ENCODE peak calls at places on chromosome 12, in nine cellular contexts. X, R, N, S, O, W, Q, M and K are unnamed samples. For H3K9me3, the result is how much of the 10 kb centered on the place peaks cover.

GRCh38 chr12:53197011-53197640 is 9.9 kb downstream of the ITGB7 start:
- DNase-seq in X (no peak), R (no peak), N (peak), S (no peak), O (no peak), W (no peak), Q (no peak), M (peak), K (no peak)

GRCh38 chr12:124520896-124521295 is 46.5 kb downstream of the NCOR2 start:
- DNase-seq in X (no peak), R (no peak), N (no peak), S (no peak), O (no peak), W (no peak), Q (no peak), M (no peak), K (no peak)

GRCh38 chr12:116153983-116154382 is 123.5 kb downstream of the MED13L start:
- DNase-seq in X (no peak), R (no peak), N (no peak), S (no peak), O (no peak), W (no peak), Q (no peak), M (no peak), K (no peak)

GRCh38 chr12:106080111-106080732 is 58.5 kb downstream of the NUAK1 start:
- DNase-seq in X (peak), R (no peak), N (peak), S (no peak), O (no peak), W (no peak), Q (peak), M (no peak), K (no peak)

GRCh38 chr12:93773122-93773871 is 96.1 kb downstream of the CRADD start:
- DNase-seq in X (peak), R (no peak), N (no peak), S (no peak), O (no peak), W (no peak), Q (peak), M (no peak), K (no peak)

GRCh38 chr12:48683534-48683933 is 1.5 kb upstream of the KANSL2 start:
- DNase-seq in X (no peak), R (no peak), N (peak), S (no peak), O (no peak), W (no peak), Q (no peak), M (no peak), K (no peak)

GRCh38 chr12:96438330-96438729 is 38.1 kb upstream of the CDK17 start:
- DNase-seq in X (peak), R (no peak), N (no peak), S (no peak), O (no peak), W (no peak), Q (no peak), M (no peak), K (no peak)

GRCh38 chr12:44117368-44117767 is 281.5 kb downstream of the TMEM117 start:
- DNase-seq in X (peak), R (no peak), N (peak), S (no peak), O (no peak), W (no peak), Q (no peak), M (no peak), K (no peak)

GRCh38 chr12:67320614-67321305 is 51.6 kb downstream of the CAND1 start:
- DNase-seq in X (peak), R (no peak), N (no peak), S (no peak), O (no peak), W (no peak), Q (no peak), M (no peak), K (no peak)

GRCh38 chr12:51262758-51263177 is 7.4 kb downstream of the SMAGP start:
- DNase-seq in X (peak), R (peak), N (peak), S (peak), O (peak), W (no peak), Q (peak), M (no peak), K (no peak)

GRCh38 chr12:124588689-124589318 is 21.4 kb upstream of the NCOR2 start:
- DNase-seq in X (peak), R (no peak), N (peak), S (no peak), O (no peak), W (peak), Q (peak), M (peak), K (no peak)

GRCh38 chr12:65171870-65172269 is 2.5 kb downstream of the LEMD3 start:
- DNase-seq in X (no peak), R (no peak), N (no peak), S (no peak), O (no peak), W (no peak), Q (peak), M (no peak), K (no peak)

GRCh38 chr12:21642707-21643389 is 14.8 kb downstream of the LDHB start:
- DNase-seq in X (peak), R (peak), N (no peak), S (no peak), O (no peak), W (no peak), Q (peak), M (no peak), K (no peak)

GRCh38 chr12:66823857-66824570 is 145.1 kb upstream of the GRIP1 start:
- DNase-seq in X (no peak), R (no peak), N (peak), S (no peak), O (no peak), W (no peak), Q (no peak), M (no peak), K (no peak)

GRCh38 chr12:6934110-6934509 is 6.4 kb downstream of the ATN1 start:
- DNase-seq in X (peak), R (no peak), N (peak), S (peak), O (no peak), W (no peak), Q (peak), M (no peak), K (no peak)

GRCh38 chr12:30853561-30854133 is 72.9 kb upstream of the TSPAN11 start:
- DNase-seq in X (no peak), R (no peak), N (no peak), S (no peak), O (no peak), W (no peak), Q (no peak), M (no peak), K (no peak)

GRCh38 chr12:53492830-53493609 is 6.2 kb downstream of the MAP3K12 start:
- DNase-seq in X (peak), R (peak), N (peak), S (peak), O (peak), W (peak), Q (peak), M (peak), K (peak)

GRCh38 chr12:95608252-95609033 is 57.2 kb upstream of the USP44 start:
- DNase-seq in X (peak), R (no peak), N (peak), S (no peak), O (no peak), W (peak), Q (peak), M (no peak), K (peak)

GRCh38 chr12:94429633-94430032 is 30.0 kb downstream of the CEP83 start:
- DNase-seq in X (no peak), R (no peak), N (no peak), S (no peak), O (no peak), W (no peak), Q (no peak), M (no peak), K (no peak)

GRCh38 chr12:75820848-75821578 is 210.6 kb downstream of the PHLDA1 start:
- DNase-seq in X (peak), R (peak), N (no peak), S (no peak), O (peak), W (no peak), Q (peak), M (peak), K (peak)

GRCh38 chr12:122687091-122687490 is 16.1 kb downstream of the HCAR2 start:
- DNase-seq in X (peak), R (no peak), N (no peak), S (peak), O (peak), W (no peak), Q (peak), M (no peak), K (no peak)

GRCh38 chr12:70920891-70921290 is 353 bp upstream of the PTPRR start:
- DNase-seq in X (no peak), R (no peak), N (peak), S (no peak), O (no peak), W (no peak), Q (no peak), M (no peak), K (no peak)

GRCh38 chr12:64169999-64170398 is 52.1 kb downstream of the KICS2 start:
- DNase-seq in X (no peak), R (no peak), N (no peak), S (no peak), O (no peak), W (no peak), Q (no peak), M (no peak), K (no peak)

GRCh38 chr12:53179694-53180269 is 740 bp upstream of the ZNF740 start:
- DNase-seq in X (no peak), R (no peak), N (no peak), S (no peak), O (peak), W (no peak), Q (no peak), M (no peak), K (no peak)

GRCh38 chr12:59444932-59445331 is 150.9 kb upstream of the SLC16A7 start:
- DNase-seq in X (peak), R (peak), N (no peak), S (no peak), O (no peak), W (no peak), Q (peak), M (no peak), K (no peak)

GRCh38 chr12:48107252-48107613 is 1.4 kb upstream of the SENP1 start:
- DNase-seq in X (no peak), R (no peak), N (no peak), S (no peak), O (no peak), W (no peak), Q (no peak), M (no peak), K (no peak)

GRCh38 chr12:112148031-112148513 is 22.7 kb downstream of the TRAFD1 start:
- DNase-seq in X (peak), R (no peak), N (peak), S (no peak), O (no peak), W (no peak), Q (peak), M (no peak), K (no peak)

DNA sequence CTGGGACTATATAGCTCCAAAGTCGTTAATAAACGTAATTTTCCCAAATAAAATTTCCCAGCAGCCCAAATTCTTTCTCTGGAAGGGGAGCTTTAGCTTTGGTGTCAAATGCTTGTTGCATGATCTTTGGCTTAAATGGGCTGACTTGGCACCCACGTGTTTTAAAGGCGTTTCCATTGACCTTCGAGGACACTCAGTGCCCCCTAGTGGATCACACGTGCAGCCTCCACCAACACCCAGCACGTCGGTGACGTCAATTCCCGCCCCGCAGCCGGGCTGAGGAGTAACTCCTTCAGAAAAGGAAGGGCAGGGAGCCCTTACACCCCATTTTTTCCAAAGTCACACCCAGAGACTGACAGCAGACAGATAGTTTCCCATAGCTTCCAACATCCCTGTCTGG is 707.8 kb downstream of the AACS start:
- DNase-seq in X (no peak), R (peak), N (no peak), S (no peak), O (no peak), W (no peak), Q (no peak), M (peak), K (no peak)
- TF ChIP-seq CTCF in X (no peak), R (peak), N (no peak), S (no peak), O (no peak), W (peak), Q (no peak), M (no peak), K (peak)

GRCh38 chr12:38152816-38153736 is 163.5 kb upstream of the ALG10B start:
- DNase-seq in X (no peak), R (no peak), N (no peak), S (no peak), O (no peak), W (no peak), Q (no peak), M (no peak), K (no peak)

GRCh38 chr12:38153737-38154061 is 162.9 kb upstream of the ALG10B start:
- DNase-seq in X (no peak), R (no peak), N (no peak), S (no peak), O (no peak), W (no peak), Q (no peak), M (no peak), K (no peak)

GRCh38 chr12:38144601-38145436 is 171.8 kb upstream of the ALG10B start:
- DNase-seq in X (no peak), R (no peak), N (no peak), S (no peak), O (no peak), W (no peak), Q (no peak), M (no peak), K (no peak)

GRCh38 chr12:38151991-38152700 is 164.4 kb upstream of the ALG10B start:
- DNase-seq in X (no peak), R (no peak), N (no peak), S (no peak), O (no peak), W (no peak), Q (no peak), M (no peak), K (no peak)

DNA sequence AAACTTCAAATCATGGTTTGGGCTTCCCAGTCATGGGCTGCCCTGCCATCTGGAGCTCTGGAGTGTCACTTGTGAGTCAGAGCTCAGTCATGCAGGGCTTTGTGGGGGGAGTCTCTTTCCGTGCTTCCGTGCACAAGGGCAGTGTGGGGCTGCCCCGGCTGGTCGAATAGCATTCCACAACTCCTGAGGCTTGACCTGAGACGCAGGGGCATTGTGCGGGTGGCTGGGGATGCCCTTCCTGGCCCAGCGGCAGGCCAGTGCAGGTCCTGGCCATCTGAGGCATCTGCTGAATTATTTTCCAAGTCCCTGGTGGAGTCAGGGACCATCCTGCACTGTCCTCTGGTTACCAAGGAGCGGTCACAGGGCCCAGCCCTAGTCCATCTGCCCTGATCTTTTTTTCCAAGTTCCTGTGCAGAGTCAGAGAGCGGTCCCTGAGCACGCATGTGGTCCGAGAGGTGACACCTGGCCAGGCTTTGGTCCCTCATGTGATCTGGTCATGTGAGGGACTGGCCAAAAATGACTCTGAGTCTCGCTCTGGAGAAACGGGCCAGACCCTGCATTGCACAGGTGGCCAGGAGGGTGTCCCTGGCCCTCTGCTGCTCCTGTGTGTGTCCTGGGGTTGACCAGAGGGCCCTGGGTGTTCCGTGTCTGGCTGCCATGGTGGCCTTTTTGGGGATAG is 167.0 kb upstream of the ALG10B start:
- DNase-seq in X (no peak), R (no peak), N (no peak), S (no peak), O (no peak), W (no peak), Q (no peak), M (no peak), K (no peak)
- H3K9me3 ChIP-seq in X (under half), R (under half), N (under half), S (under half), O (under half), W (under half), Q (under half), M (under half), K (under half)

GRCh38 chr12:25957898-25958253 is 606 bp upstream of the RASSF8 start:
- DNase-seq in X (peak), R (no peak), N (peak), S (no peak), O (no peak), W (no peak), Q (peak), M (no peak), K (peak)
- TF ChIP-seq CTCF in X (no peak), R (no peak), N (no peak), S (no peak), O (no peak), W (no peak), Q (no peak), M (no peak), K (no peak)

GRCh38 chr12:128956755-128957154 is 103.5 kb downstream of the GLT1D1 start:
- DNase-seq in X (no peak), R (no peak), N (no peak), S (no peak), O (no peak), W (no peak), Q (no peak), M (no peak), K (no peak)

GRCh38 chr12:128961308-128961923 is 108.1 kb downstream of the GLT1D1 start:
- DNase-seq in X (no peak), R (no peak), N (no peak), S (no peak), O (no peak), W (no peak), Q (no peak), M (no peak), K (no peak)

GRCh38 chr12:128959931-128960330 is 106.7 kb downstream of the GLT1D1 start:
- DNase-seq in X (no peak), R (no peak), N (no peak), S (no peak), O (no peak), W (no peak), Q (no peak), M (no peak), K (no peak)

GRCh38 chr12:128966411-128966810 is 113.1 kb downstream of the GLT1D1 start:
- DNase-seq in X (no peak), R (no peak), N (no peak), S (no peak), O (no peak), W (no peak), Q (no peak), M (no peak), K (no peak)

GRCh38 chr12:128961957-128962356 is 108.7 kb downstream of the GLT1D1 start:
- DNase-seq in X (no peak), R (no peak), N (no peak), S (no peak), O (no peak), W (no peak), Q (no peak), M (no peak), K (no peak)
- H3K9me3 ChIP-seq in X (under half), R (under half), N (under half), S (under half), O (under half), W (under half), Q (under half), M (under half), K (under half)

GRCh38 chr12:20463920-20464524 is 95.7 kb downstream of the PDE3A start:
- DNase-seq in X (peak), R (no peak), N (no peak), S (no peak), O (no peak), W (no peak), Q (peak), M (no peak), K (no peak)
- TF ChIP-seq CTCF in X (peak), R (no peak), N (peak), S (peak), O (peak), W (peak), Q (peak), M (peak), K (peak)

GRCh38 chr12:37546901-37547475 is 769.6 kb upstream of the ALG10B start:
- DNase-seq in X (no peak), R (no peak), N (no peak), S (no peak), O (no peak), W (no peak), Q (no peak), M (no peak), K (no peak)
- H3K9me3 ChIP-seq in X (under half), R (under half), N (under half), S (half or more), O (under half), W (under half), Q (under half), M (under half), K (under half)